ENCODE peak calls at places on chromosomes 4 and X, in five cellular contexts. O, N, T, C and S are unnamed samples.

GRCh38 chrX:154308108-154308946 is 12.7 kb downstream of the TKTL1 start:
- DNase-seq in C (peak), T (peak), N (peak), O (peak), S (peak)

GRCh38 chr4:138182838-138183426 is 59.2 kb downstream of the SLC7A11 start:
- DNase-seq in T (peak), N (peak), O (peak), C (peak), S (peak)

GRCh38 chrX:151505796-151506195 is 57.7 kb upstream of the PASD1 start:
- DNase-seq in N (no peak), T (peak), O (peak), C (peak), S (no peak)

GRCh38 chr4:6030679-6031078 is 12.4 kb upstream of the C4orf50 start:
- DNase-seq in T (no peak), C (no peak), N (no peak), O (no peak), S (no peak)

GRCh38 chr4:20544645-20545044 is 155.6 kb upstream of the PACRGL start:
- DNase-seq in O (peak), N (peak), C (peak), T (peak), S (peak)

GRCh38 chr4:21811576-21811975 is 137.0 kb downstream of the KCNIP4 start:
- DNase-seq in O (no peak), T (no peak), C (no peak), N (peak), S (no peak)

GRCh38 chrX:48919360-48919821 is 567 bp upstream of the PIM2 start:
- DNase-seq in O (no peak), T (no peak), C (peak), N (no peak), S (peak)

GRCh38 chr4:60952921-60953320 is 247.2 kb upstream of the ADGRL3 start:
- DNase-seq in C (no peak), O (no peak), T (no peak), N (no peak), S (no peak)

GRCh38 chr4:61298178-61298740 is 98.1 kb downstream of the ADGRL3 start:
- DNase-seq in O (no peak), N (peak), T (no peak), C (no peak), S (no peak)

GRCh38 chrX:10447577-10448214 is 172.7 kb downstream of the MID1 start:
- DNase-seq in C (no peak), N (peak), T (no peak), O (peak), S (no peak)

GRCh38 chr4:80005863-80006262 is 67.2 kb downstream of the ANTXR2 start:
- DNase-seq in O (no peak), N (peak), C (no peak), T (no peak), S (no peak)

GRCh38 chr4:105859233-105859632 is 36.0 kb upstream of the NPNT start:
- DNase-seq in T (no peak), C (no peak), O (peak), N (peak), S (no peak)

GRCh38 chrX:17967888-17968287 is 106.8 kb upstream of the RAI2 start:
- DNase-seq in T (no peak), O (no peak), N (no peak), C (no peak), S (no peak)

GRCh38 chr4:2412885-2413716 is 5.3 kb downstream of the ZFYVE28 start:
- DNase-seq in T (peak), N (peak), C (peak), O (peak), S (peak)

GRCh38 chr4:16431871-16432270 is 205.6 kb upstream of the TAPT1 start:
- DNase-seq in N (no peak), T (no peak), O (no peak), C (no peak), S (no peak)

GRCh38 chr4:95044204-95044848 is 286.6 kb downstream of the BMPR1B start:
- DNase-seq in N (peak), O (peak), T (no peak), C (no peak), S (no peak)

GRCh38 chrX:154484255-154485149 is 1.9 kb downstream of the UBL4A start:
- DNase-seq in O (peak), N (no peak), C (no peak), T (no peak), S (no peak)

GRCh38 chrX:22534643-22535042 is 261.9 kb downstream of the CBLL2 start:
- DNase-seq in O (no peak), N (peak), T (no peak), C (no peak), S (no peak)

GRCh38 chrX:136878423-136878822 is 2.1 kb downstream of the RBMX start:
- DNase-seq in C (no peak), O (no peak), N (no peak), T (no peak), S (no peak)

GRCh38 chrX:13661735-13662536 is 9.0 kb downstream of the TCEANC start:
- DNase-seq in N (no peak), O (no peak), T (no peak), C (no peak), S (peak)

GRCh38 chr4:95572304-95572991 is 23.7 kb upstream of the UNC5C start:
- DNase-seq in T (no peak), N (peak), O (no peak), C (no peak), S (no peak)

GRCh38 chr4:87975466-87975865 is at the start of gene SPP1:
- DNase-seq in T (peak), C (peak), O (peak), N (peak), S (peak)

GRCh38 chr4:93480452-93480851 is 348.1 kb upstream of the ATOH1 start:
- DNase-seq in N (no peak), T (no peak), C (no peak), O (no peak), S (no peak)

GRCh38 chr4:110622841-110623709 is at the start of gene PITX2:
- DNase-seq in N (peak), O (no peak), C (peak), T (no peak), S (no peak)

GRCh38 chrX:129403974-129404669 is 119.2 kb downstream of the SMARCA1 start:
- DNase-seq in N (peak), T (no peak), O (no peak), C (no peak), S (no peak)

GRCh38 chr4:114466299-114466698 is 132.3 kb upstream of the UGT8 start:
- DNase-seq in N (no peak), C (no peak), O (no peak), T (no peak), S (no peak)

GRCh38 chrX:70476934-70477733 is 32.5 kb downstream of the DLG3 start:
- DNase-seq in O (peak), C (no peak), T (no peak), N (peak), S (no peak)

GRCh38 chrX:97332963-97333362 is 449.3 kb downstream of the RPA4 start:
- DNase-seq in O (no peak), T (no peak), C (no peak), N (peak), S (no peak)

GRCh38 chr4:78528327-78528726 is 23.2 kb upstream of the ANXA3 start:
- DNase-seq in O (no peak), C (no peak), T (no peak), N (peak), S (no peak)

GRCh38 chrX:137194164-137194563 is 160.4 kb upstream of the GPR101 start:
- DNase-seq in T (peak), O (peak), C (peak), N (no peak), S (peak)

GRCh38 chr4:172147702-172148101 is 334.5 kb downstream of the GALNTL6 start:
- DNase-seq in N (peak), T (peak), C (no peak), O (peak), S (no peak)

DNA sequence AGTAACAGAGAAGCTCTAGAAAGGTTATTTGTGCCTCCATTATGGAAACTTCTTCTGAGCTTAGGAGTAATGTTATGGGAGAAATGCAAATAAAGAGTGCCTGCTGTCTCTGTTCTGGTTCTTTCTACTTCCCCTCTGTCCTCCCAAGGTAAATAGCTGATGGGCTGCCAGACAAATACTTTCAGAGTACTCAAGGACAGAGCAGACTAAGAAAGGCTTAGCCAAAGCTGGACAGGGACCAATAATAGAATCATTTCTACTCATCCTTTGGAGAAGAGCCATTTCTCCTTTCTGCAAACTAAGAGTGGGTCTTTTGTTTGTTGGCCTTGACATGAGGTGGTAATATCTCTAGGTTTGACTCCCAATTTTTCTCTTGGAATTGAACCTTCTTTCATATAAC is 136.1 kb downstream of the MID1IP1 start:
- DNase-seq in N (no peak), T (no peak), O (no peak), C (no peak), S (no peak)
- H3K27ac ChIP-seq in N (no peak), T (no peak), O (no peak), C (no peak), S (no peak)

DNA sequence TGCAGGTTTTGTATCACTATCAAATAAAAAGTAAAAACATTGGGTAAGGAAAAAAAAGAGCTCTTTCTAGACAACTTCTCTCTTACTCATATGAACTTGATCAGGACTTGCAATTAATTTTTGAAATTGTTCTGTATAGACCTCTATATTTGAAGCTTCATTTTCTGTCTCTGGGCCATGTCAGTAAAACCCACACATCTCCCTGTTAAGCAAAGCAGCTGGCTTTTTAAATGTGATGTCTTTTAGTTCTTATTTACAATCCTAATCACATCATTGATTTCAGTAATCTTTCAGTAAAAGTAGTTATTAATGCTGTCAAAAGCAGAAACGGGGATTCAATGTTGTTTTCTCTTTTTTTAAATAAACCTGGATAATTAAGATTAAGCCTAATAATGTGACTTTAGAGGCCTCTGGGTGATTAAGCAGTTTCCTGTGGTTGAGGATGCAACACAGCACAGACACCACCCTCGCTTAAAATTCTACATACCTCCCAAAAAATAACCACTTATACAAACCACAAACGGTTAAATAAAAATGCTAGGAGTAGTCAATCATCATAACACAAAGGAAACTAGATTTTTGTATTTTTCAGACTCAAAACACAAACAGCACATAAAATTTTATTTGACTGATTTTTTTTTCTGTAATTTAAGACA is 5.2 kb upstream of the PCDH10 start:
- DNase-seq in O (no peak), N (no peak), T (no peak), C (no peak), S (no peak)
- H3K4me2 ChIP-seq in O (no peak), N (no peak), T (no peak), C (no peak), S (no peak)

DNA sequence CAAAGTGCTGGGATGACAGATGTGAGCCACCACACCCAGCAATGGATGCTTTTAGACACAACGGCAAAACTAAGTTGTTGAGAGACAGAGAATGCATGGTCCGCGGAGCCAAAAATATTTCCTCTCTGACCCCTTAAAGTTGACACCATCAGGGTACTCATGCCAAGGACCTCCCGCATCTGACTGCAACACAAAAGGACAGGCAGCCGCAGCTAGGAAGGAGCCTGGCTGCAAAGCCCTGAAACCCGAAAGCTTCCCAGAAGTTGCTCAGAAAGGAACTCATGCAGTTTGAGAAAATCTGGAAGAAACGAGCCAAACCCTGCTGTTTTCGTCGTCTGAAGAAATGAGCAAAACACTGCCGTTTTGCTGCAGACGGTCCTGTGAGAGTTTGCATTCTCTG is 16.5 kb downstream of the DHRSX start:
- DNase-seq in N (no peak), T (no peak), O (no peak), C (no peak), S (no peak)
- H3K27ac ChIP-seq in N (peak), T (no peak), O (no peak), C (no peak), S (no peak)

GRCh38 chr4:26780524-26780923 is 80.1 kb upstream of the STIM2 start:
- DNase-seq in N (peak), C (no peak), T (peak), O (no peak), S (no peak)
- H3K4me2 ChIP-seq in N (no peak), C (peak), T (peak), O (no peak), S (no peak)

GRCh38 chr4:7070729-7071511 is 3.1 kb upstream of the GRPEL1 start:
- DNase-seq in N (peak), C (peak), T (peak), O (peak), S (peak)

GRCh38 chr4:7068279-7068842 is 497 bp upstream of the GRPEL1 start:
- DNase-seq in O (no peak), T (no peak), N (no peak), C (no peak), S (no peak)

GRCh38 chr4:7067523-7068278 is at the start of gene GRPEL1:
- DNase-seq in O (peak), N (peak), T (peak), C (peak), S (peak)

GRCh38 chr4:7067147-7067522 is 729 bp downstream of the GRPEL1 start:
- DNase-seq in O (peak), C (no peak), N (no peak), T (peak), S (no peak)

GRCh38 chr4:7068883-7069282 is 1.0 kb upstream of the GRPEL1 start:
- DNase-seq in O (no peak), N (peak), C (peak), T (peak), S (no peak)
- H3K27ac ChIP-seq in O (peak), N (peak), C (peak), T (no peak), S (peak)